ENCODE peak calls at places on chromosomes 6 and 20, in six cellular contexts. H is H9, Q is RWPE1, M is left ventricle myocardium inferior, G is astrocyte, P is mammary epithelial cell. O is an unnamed sample.

GRCh38 chr6:133752129-133752528 is 136.8 kb upstream of the TCF21 start:
- DNase-seq in Q (no peak), H (no peak), M (no peak), P (no peak), G (no peak), O (no peak)

GRCh38 chr6:169452117-169452868 is 198.6 kb upstream of the THBS2 start:
- DNase-seq in P (peak), Q (no peak), M (peak), H (no peak), G (peak), O (no peak)

GRCh38 chr6:163971841-163972838 is 557.6 kb downstream of the QKI start:
- DNase-seq in P (no peak), H (no peak), Q (peak), M (no peak), G (no peak), O (no peak)

GRCh38 chr6:45496085-45496433 is 118.3 kb upstream of the SUPT3H start:
- DNase-seq in G (no peak), M (no peak), Q (no peak), H (no peak), P (no peak), O (no peak)

GRCh38 chr20:31936430-31936829 is 15.4 kb downstream of the PDRG1 start:
- DNase-seq in H (no peak), P (no peak), G (no peak), Q (no peak), M (no peak), O (no peak)

GRCh38 chr6:56448056-56448455 is 194.6 kb downstream of the DST start:
- DNase-seq in G (no peak), P (no peak), Q (no peak), M (no peak), H (no peak), O (no peak)

GRCh38 chr6:223136-223535 is 69.2 kb upstream of the DUSP22 start:
- DNase-seq in M (no peak), H (no peak), G (no peak), P (no peak), Q (no peak), O (no peak)

GRCh38 chr6:85464260-85464644 is 14.4 kb downstream of the NT5E start:
- DNase-seq in G (peak), P (peak), H (no peak), Q (peak), M (no peak), O (no peak)

GRCh38 chr6:53862517-53863457 is 68.0 kb downstream of the LRRC1 start:
- DNase-seq in Q (no peak), P (peak), G (peak), H (no peak), M (no peak), O (no peak)

GRCh38 chr20:3753098-3753497 is 14.5 kb downstream of the ADISSP start:
- DNase-seq in H (peak), Q (no peak), P (peak), G (peak), M (no peak), O (peak)

GRCh38 chr20:49228676-49229075 is 9.5 kb downstream of the DDX27 start:
- DNase-seq in H (no peak), Q (no peak), M (no peak), P (no peak), G (no peak), O (no peak)

GRCh38 chr6:8821921-8822512 is 386.7 kb upstream of the SLC35B3 start:
- DNase-seq in G (no peak), P (peak), Q (no peak), H (no peak), M (no peak), O (no peak)

GRCh38 chr6:161162722-161163121 is 111.1 kb downstream of the AGPAT4 start:
- DNase-seq in M (no peak), P (no peak), G (no peak), Q (no peak), H (no peak), O (no peak)

GRCh38 chr20:35618032-35618371 is 2.4 kb downstream of the SPAG4 start:
- DNase-seq in M (no peak), H (no peak), Q (no peak), P (no peak), G (no peak), O (no peak)

GRCh38 chr6:98833101-98834059 is 994 bp upstream of the POU3F2 start:
- DNase-seq in H (peak), Q (no peak), G (peak), M (no peak), P (no peak), O (peak)

GRCh38 chr20:17663486-17663885 is 18.6 kb downstream of the RRBP1 start:
- DNase-seq in M (no peak), G (peak), Q (no peak), P (no peak), H (no peak), O (no peak)

GRCh38 chr20:17666491-17666890 is 15.6 kb downstream of the RRBP1 start:
- DNase-seq in G (peak), P (no peak), Q (no peak), H (no peak), M (no peak), O (no peak)

GRCh38 chr20:17664025-17664638 is 17.9 kb downstream of the RRBP1 start:
- DNase-seq in Q (no peak), M (no peak), G (peak), H (no peak), P (no peak), O (no peak)

GRCh38 chr20:17667445-17667844 is 14.6 kb downstream of the RRBP1 start:
- DNase-seq in G (no peak), P (no peak), M (no peak), Q (no peak), H (no peak), O (no peak)

GRCh38 chr20:17665756-17666155 is 16.3 kb downstream of the RRBP1 start:
- DNase-seq in H (no peak), Q (no peak), G (no peak), M (no peak), P (no peak), O (no peak)
- H3K27ac ChIP-seq in H (no peak), Q (no peak), G (peak), M (peak), P (no peak), O (no peak)

GRCh38 chr20:278181-278580 is 12.4 kb downstream of the C20orf96 start:
- DNase-seq in G (no peak), Q (no peak), M (no peak), H (no peak), P (no peak), O (no peak)

GRCh38 chr20:275791-276190 is 14.8 kb downstream of the C20orf96 start:
- DNase-seq in G (no peak), P (no peak), Q (no peak), H (no peak), M (no peak), O (no peak)

GRCh38 chr20:276620-277495 is 13.7 kb downstream of the C20orf96 start:
- DNase-seq in M (no peak), P (no peak), H (peak), G (no peak), Q (no peak), O (no peak)

GRCh38 chr20:277496-277781 is 13.1 kb downstream of the C20orf96 start:
- DNase-seq in G (no peak), M (no peak), P (no peak), H (no peak), Q (no peak), O (no peak)

DNA sequence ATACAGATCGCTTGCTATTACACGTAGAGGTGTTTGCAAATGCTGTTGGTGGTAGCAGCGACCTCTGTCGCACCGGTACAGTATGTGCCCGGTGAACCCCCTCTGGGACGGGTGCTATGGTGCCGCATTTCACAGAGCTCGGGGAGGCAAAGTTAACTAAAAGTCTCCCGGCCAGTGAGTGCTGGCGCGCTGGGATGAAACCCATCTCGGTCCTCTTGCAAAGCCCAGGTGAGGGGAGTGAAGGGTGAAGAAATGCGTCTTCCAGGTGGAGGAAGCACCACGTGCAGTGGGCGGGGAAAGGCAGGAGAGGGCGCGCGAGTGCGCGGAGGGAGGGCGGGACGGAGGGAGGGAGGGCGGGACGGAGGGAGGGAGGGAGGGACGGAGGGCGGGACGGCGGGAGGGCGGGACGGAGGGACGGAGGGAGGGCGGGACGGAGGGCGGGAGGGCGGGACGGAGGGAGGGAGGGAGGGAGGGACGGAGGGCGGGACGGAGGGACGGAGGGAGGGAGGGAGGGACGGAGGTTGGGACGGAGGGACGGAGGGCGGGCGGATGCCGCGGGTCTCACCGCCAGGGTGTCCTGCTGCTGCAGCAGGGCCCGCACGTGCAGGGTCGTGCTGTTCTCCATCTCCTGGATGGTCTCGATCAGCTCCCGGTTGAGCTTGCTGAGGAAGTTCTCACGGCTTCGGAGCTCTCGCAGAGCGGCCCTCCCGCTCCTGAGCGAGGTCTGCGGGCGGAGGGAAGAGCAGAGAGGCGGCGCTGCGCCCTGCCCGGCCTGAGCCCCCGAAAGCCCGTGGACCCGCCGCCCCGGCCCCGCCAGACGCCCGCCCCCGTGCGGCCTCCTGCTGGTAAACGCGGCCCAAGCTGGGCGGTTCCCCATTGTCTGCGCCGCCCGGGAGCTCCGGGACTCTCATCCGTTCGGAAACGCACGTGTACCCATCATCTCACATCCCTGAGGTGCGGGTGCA is 11.7 kb downstream of the C20orf96 start:
- DNase-seq in M (peak), G (no peak), H (peak), P (no peak), Q (peak), O (no peak)
- TF ChIP-seq CTCF in M (peak), G (no peak), H (peak), P (no peak), Q (peak), O (no peak)

GRCh38 chr6:108654465-108655106 is 93.9 kb downstream of the FOXO3 start:
- DNase-seq in P (no peak), G (peak), Q (no peak), H (no peak), M (no peak), O (no peak)
- H3K27ac ChIP-seq in P (no peak), G (no peak), Q (peak), H (no peak), M (peak), O (no peak)

GRCh38 chr6:96626749-96627353 is 63.9 kb downstream of the FHL5 start:
- DNase-seq in H (no peak), Q (peak), G (peak), M (no peak), P (peak), O (peak)
- TF ChIP-seq CTCF in H (peak), Q (peak), G (peak), M (peak), P (peak), O (no peak)

GRCh38 chr20:22797103-22797502 is 212.7 kb upstream of the FOXA2 start:
- DNase-seq in P (peak), Q (no peak), M (no peak), H (no peak), G (peak), O (no peak)

GRCh38 chr20:22795455-22795854 is 211.1 kb upstream of the FOXA2 start:
- DNase-seq in G (no peak), M (no peak), Q (no peak), H (no peak), P (no peak), O (no peak)

GRCh38 chr20:22794200-22794599 is 209.8 kb upstream of the FOXA2 start:
- DNase-seq in G (peak), M (no peak), H (no peak), P (peak), Q (peak), O (no peak)

GRCh38 chr20:22795897-22796296 is 211.5 kb upstream of the FOXA2 start:
- DNase-seq in M (peak), P (peak), G (peak), H (no peak), Q (peak), O (no peak)

DNA sequence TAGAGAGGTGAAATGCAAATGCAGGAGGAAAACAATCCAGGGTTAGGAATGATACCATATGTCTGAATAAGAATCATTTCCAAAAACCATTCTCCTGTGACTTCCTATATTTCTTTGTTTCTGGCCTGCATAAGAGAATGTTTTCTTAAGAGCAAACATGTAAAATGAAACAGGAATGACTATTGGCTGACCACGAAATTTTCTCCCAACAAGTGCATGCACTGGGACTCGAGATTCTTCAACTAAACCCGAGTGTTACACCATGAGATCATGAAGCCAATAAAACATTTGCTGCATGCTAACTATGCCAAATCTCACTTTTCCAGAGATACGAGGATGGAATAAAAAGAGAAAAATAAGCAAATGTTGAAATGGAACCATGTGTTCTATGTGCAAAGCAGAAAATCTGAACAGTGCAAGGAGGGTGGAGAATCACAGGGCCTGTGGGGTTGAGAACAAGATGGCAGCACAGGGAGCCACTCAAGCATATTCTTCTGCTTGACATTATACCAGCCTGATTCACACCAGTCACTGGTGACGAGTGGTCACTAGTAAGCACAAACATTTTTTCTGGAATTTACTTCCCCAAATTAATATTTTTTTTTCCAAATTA is 212.2 kb upstream of the FOXA2 start:
- DNase-seq in G (peak), H (no peak), Q (no peak), P (peak), M (no peak), O (no peak)
- H3K27ac ChIP-seq in G (peak), H (no peak), Q (no peak), P (peak), M (peak), O (no peak)

DNA sequence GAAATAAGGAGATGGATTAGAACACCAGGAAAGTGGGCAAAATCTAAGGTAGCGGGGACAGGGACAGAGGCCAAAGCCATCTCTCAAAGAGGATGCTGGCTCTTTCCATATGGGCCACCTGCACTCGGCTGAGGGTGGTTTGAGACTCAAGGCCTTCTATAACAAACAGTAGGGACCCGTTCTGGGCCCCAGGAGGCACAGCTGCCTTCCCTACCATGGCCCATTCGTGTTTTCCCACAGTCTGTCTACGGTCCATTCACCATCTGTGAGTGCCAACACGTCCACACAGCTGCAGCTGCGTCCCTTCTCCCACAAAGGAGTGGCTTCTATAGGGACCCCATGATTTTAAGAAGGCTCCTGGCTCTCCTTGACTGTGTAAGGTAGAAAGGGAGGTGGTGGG is 871 bp downstream of the BANF2 start:
- DNase-seq in H (no peak), M (no peak), G (no peak), Q (no peak), P (no peak), O (no peak)
- TF ChIP-seq CTCF in H (no peak), M (no peak), G (no peak), Q (no peak), P (no peak), O (no peak)

DNA sequence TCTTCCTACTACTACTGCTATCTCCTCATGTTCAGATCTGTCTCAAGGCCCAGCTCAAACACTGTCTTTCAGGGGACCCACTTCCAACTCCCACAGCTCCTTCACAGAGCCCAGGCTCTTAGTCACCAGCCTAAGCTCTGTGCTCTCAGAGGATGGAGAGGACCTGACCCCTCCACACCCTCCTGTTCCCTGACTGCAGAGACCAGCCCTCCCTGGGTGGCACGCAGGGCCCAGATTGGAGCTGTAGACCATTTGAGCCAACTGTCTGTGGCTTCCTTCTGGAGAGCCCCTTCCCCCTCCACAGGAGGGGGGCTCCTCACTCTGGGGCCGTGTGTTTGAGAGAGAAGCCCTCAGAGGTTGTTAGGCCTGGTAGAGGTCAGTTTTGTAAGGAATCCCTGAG is 9.8 kb downstream of the SNPH start:
- DNase-seq in M (no peak), P (no peak), G (no peak), Q (no peak), H (no peak), O (no peak)
- H3K27ac ChIP-seq in M (no peak), P (no peak), G (no peak), Q (no peak), H (no peak), O (no peak)

DNA sequence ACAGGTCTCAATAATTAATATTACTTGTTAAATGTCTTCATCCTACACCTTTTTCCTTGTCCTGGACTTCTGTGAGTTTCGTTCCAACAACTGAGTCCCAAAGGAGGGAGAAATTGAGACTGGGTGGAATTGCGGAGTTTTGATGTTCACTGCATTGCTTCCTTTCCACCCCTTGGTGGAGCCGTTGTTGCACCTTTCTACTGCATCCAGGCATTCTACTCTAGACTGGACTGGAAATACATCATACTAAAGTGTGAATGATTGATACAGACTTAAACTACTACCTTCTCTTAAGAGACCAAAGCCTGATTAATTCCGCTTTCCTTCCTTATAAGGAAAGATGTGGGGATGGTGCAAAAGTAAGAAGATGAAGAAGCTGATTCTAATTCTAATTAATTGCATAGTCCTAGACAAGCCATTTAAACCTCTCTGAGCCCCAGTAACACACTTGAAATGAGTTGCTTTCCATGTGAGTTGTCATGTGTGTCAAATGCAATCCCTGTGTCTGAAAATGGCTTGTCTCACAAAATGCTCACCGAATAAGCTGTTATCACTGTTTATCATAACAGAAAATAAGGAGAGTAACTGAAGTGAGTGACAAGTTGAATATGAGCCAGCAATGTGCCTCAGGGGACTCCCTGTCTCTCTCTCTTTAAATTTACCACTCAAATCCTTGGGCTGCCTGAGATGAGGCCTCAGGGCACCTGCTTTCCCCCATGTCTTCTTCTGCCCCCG is 338.3 kb upstream of the CHD6 start:
- DNase-seq in Q (no peak), H (peak), P (no peak), G (no peak), M (no peak), O (peak)
- TF ChIP-seq CTCF in Q (peak), H (peak), P (no peak), G (peak), M (peak), O (peak)

GRCh38 chr6:146546440-146546839 is 2.8 kb downstream of the RAB32 start:
- DNase-seq in G (peak), H (no peak), M (no peak), P (peak), Q (peak), O (no peak)
- H3K27ac ChIP-seq in G (peak), H (no peak), M (peak), P (peak), Q (no peak), O (no peak)

DNA sequence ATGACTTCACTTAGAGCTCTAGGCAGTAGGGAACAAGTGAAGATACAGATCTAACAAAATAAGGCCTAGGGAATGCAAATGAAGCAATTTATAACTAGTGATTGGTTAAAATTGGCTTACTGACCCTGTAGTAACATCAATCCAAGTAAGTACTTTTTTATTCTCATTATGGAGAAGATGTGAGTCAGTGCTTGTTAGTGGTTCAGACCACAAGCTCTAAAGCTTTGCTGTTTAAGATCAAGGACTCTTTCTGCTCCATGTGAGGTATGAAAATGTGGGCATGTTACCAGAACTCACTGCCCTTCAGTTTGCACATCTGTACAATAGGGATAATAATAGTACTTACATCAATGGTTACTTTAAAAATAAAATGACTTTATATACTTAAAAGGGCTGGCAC is 432.4 kb downstream of the MMUT start:
- DNase-seq in M (no peak), G (peak), H (no peak), Q (no peak), P (peak), O (no peak)
- TF ChIP-seq CTCF in M (no peak), G (no peak), H (no peak), Q (no peak), P (no peak), O (no peak)

O was measured in WERI-Rb-1.